ENCODE peak calls at places on chromosomes 7 and 10, in eight cellular contexts. H, R, W, J, A, Q, T and B are unnamed samples.

GRCh38 chr7:36820527-36821170 is 96.4 kb upstream of the AOAH start:
- DNase-seq in H (no peak), R (no peak), W (no peak), J (no peak), A (no peak), Q (no peak), T (no peak), B (no peak)

GRCh38 chr10:73774637-73775036 is 7.2 kb upstream of the CHCHD1 start:
- DNase-seq in H (no peak), R (peak; percentile 18), W (no peak), J (no peak), A (no peak), Q (no peak), T (no peak), B (no peak)

GRCh38 chr10:78727728-78728127 is 341.0 kb upstream of the ZMIZ1 start:
- DNase-seq in H (no peak), R (no peak), W (no peak), J (no peak), A (peak; percentile 21), Q (no peak), T (no peak), B (no peak)

GRCh38 chr7:98323597-98324322 is 42.3 kb downstream of the BRI3 start:
- DNase-seq in H (peak; percentile 44), R (no peak), W (no peak), J (no peak), A (no peak), Q (no peak), T (no peak), B (no peak)

GRCh38 chr7:30659312-30659711 is 22.9 kb downstream of the CRHR2 start:
- DNase-seq in H (peak; percentile 42), R (no peak), W (no peak), J (no peak), A (no peak), Q (no peak), T (no peak), B (no peak)

GRCh38 chr7:116806046-116806944 is 56.1 kb upstream of the CAPZA2 start:
- DNase-seq in H (no peak), R (peak; percentile 89), W (no peak), J (no peak), A (no peak), Q (no peak), T (no peak), B (no peak)

GRCh38 chr7:55288070-55288824 is 76.9 kb upstream of the LANCL2 start:
- DNase-seq in H (no peak), R (no peak), W (no peak), J (no peak), A (no peak), Q (no peak), T (no peak), B (no peak)

GRCh38 chr10:102159051-102159597 is 6.9 kb downstream of the NOLC1 start:
- DNase-seq in H (no peak), R (no peak), W (no peak), J (no peak), A (no peak), Q (no peak), T (no peak), B (no peak)

GRCh38 chr7:116766881-116767280 is 94.9 kb downstream of the MET start:
- DNase-seq in H (no peak), R (peak; percentile 58), W (no peak), J (no peak), A (no peak), Q (no peak), T (no peak), B (no peak)

GRCh38 chr7:23619141-23619540 is 22.0 kb downstream of the CCDC126 start:
- DNase-seq in H (no peak), R (no peak), W (no peak), J (no peak), A (no peak), Q (no peak), T (no peak), B (no peak)

GRCh38 chr7:14767716-14768425 is 134.7 kb downstream of the DGKB start:
- DNase-seq in H (no peak), R (no peak), W (no peak), J (no peak), A (no peak), Q (no peak), T (no peak), B (no peak)

GRCh38 chr7:102230593-102230992 is 56.1 kb upstream of the SH2B2 start:
- DNase-seq in H (no peak), R (no peak), W (no peak), J (no peak), A (no peak), Q (no peak), T (no peak), B (no peak)

GRCh38 chr7:93914581-93915066 is 6.9 kb upstream of the GNG11 start:
- DNase-seq in H (no peak), R (no peak), W (no peak), J (no peak), A (no peak), Q (no peak), T (peak; percentile 23), B (no peak)

GRCh38 chr10:79079074-79079397 is 10.3 kb downstream of the ZMIZ1 start:
- DNase-seq in H (no peak), R (no peak), W (no peak), J (no peak), A (no peak), Q (no peak), T (no peak), B (no peak)

GRCh38 chr7:13979671-13980438 is 9.6 kb downstream of the ETV1 start:
- DNase-seq in H (no peak), R (no peak), W (no peak), J (no peak), A (no peak), Q (no peak), T (no peak), B (no peak)

GRCh38 chr7:159023216-159023615 is 121.5 kb downstream of the VIPR2 start:
- DNase-seq in H (no peak), R (no peak), W (no peak), J (no peak), A (no peak), Q (no peak), T (no peak), B (no peak)

GRCh38 chr10:99451981-99452380 is 21.6 kb upstream of the GOT1 start:
- DNase-seq in H (no peak), R (no peak), W (no peak), J (no peak), A (no peak), Q (no peak), T (no peak), B (no peak)

GRCh38 chr10:110274072-110274627 is 30.6 kb downstream of the SMNDC1 start:
- DNase-seq in H (no peak), R (no peak), W (no peak), J (no peak), A (no peak), Q (no peak), T (no peak), B (no peak)

GRCh38 chr10:131546086-131546810 is 234.7 kb upstream of the TCERG1L start:
- DNase-seq in H (no peak), R (no peak), W (no peak), J (no peak), A (no peak), Q (no peak), T (no peak), B (no peak)

GRCh38 chr7:39005461-39005860 is 27.8 kb downstream of the POU6F2 start:
- DNase-seq in H (no peak), R (no peak), W (no peak), J (no peak), A (no peak), Q (no peak), T (no peak), B (no peak)

GRCh38 chr10:105800626-105801025 is 1159.5 kb downstream of the SORCS3 start:
- DNase-seq in H (no peak), R (no peak), W (no peak), J (no peak), A (no peak), Q (no peak), T (no peak), B (no peak)

GRCh38 chr7:136142583-136142982 is 165.4 kb upstream of the MTPN start:
- DNase-seq in H (no peak), R (no peak), W (no peak), J (no peak), A (no peak), Q (no peak), T (no peak), B (no peak)

GRCh38 chr10:77582710-77583115 is 54.9 kb downstream of the KCNMA1 start:
- DNase-seq in H (peak; percentile 72), R (no peak), W (no peak), J (no peak), A (no peak), Q (no peak), T (no peak), B (no peak)
- H3K27ac ChIP-seq in H (no peak overlapping the region), R (no peak overlapping the region), W (no peak overlapping the region), J (no peak overlapping the region), A (no peak overlapping the region), Q (no peak overlapping the region), T (peak overlapping the region; percentile 49), B (no peak overlapping the region)

DNA sequence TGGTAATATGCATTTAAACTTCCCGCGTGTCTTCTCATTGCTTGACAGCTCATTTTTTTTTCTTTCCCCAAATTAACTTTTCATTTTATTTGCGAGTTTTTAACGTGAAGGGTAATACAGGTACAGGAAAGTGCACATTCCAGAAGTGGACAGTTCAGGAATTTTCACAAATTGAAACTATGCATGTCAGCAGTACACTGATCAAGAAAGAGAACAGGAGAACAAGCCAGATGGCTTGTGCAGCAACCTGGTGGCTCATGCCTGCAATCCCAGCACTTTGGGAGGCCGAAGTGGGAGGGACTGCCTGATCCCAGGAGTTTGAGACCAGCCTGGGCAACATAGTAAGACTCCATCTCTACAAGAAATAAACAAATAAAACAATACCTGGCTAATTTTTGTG is 28.5 kb downstream of the ARL5B start:
- DNase-seq in H (no peak), R (no peak), W (no peak), J (no peak), A (no peak), Q (no peak), T (no peak), B (no peak)
- TF ChIP-seq CTCF in H (no peak), R (no peak), W (no peak), J (no peak), A (no peak), Q (no peak), T (no peak), B (no peak)

GRCh38 chr10:118518095-118518494 is 77.4 kb downstream of the PRLHR start:
- DNase-seq in H (no peak), R (no peak), W (no peak), J (no peak), A (no peak), Q (no peak), T (no peak), B (no peak)
- H3K27me3 ChIP-seq in H (peaks cover 5% of the 10 kb centered on the region), R (peaks cover 1% of the 10 kb centered on the region), W (no peaks in the 10 kb centered on the region), J (peaks cover 4% of the 10 kb centered on the region), A (no peaks in the 10 kb centered on the region), Q (no peaks in the 10 kb centered on the region), T (no peaks in the 10 kb centered on the region), B (peaks cover 22% of the 10 kb centered on the region)

DNA sequence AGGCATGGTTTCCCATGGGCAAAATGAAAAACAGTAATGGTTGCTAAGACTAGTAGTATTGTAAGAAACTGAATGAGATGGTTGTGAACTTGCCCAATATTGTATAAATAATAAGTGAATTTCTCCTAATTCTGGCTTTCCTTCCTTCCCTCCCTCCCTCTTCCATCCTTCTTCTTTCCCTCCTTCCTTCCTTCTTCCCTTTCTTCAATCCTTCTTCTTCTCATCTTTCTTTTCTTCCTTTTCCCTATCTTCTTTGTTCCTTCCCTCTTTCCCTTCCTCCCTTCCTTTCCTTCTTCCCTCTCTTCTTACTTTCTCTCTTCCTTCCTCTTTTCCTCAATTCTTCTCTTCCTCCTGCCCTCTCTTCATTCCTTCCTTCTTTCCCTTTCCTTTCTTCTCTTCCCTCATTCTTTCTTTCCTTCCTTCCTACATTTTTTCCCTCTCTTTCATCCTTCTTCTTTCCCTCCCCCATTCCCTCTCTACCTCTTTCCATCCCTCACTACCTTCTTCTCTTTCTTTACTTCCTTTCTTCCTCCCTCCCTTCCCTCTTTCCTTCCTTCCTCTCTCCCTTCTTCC is 4.1 kb upstream of the VWC2 start:
- DNase-seq in H (no peak), R (no peak), W (no peak), J (no peak), A (no peak), Q (no peak), T (no peak), B (no peak)
- H3K27ac ChIP-seq in H (no peak overlapping the region), R (no peak overlapping the region), W (no peak overlapping the region), J (no peak overlapping the region), A (no peak overlapping the region), Q (no peak overlapping the region), T (no peak overlapping the region), B (no peak overlapping the region)